ENCODE peak calls at places on chromosomes 11 and 22, in ten cellular contexts. X is stomach, Q is thoracic aorta, W is Caco-2, R is heart left ventricle, J is neural progenitor cell, G is IMR-90, U is endodermal cell, N is aorta, C is MM.1S. L is an unnamed sample. For H3K36me3 and H3K4me1, the result is how much of the 10 kb centered on the place peaks cover.

GRCh38 chr11:117595440-117595839 is 201.6 kb downstream of the DSCAML1 start:
- DNase-seq in X (no peak), Q (no peak), W (no peak), R (no peak), J (no peak), G (no peak), U (no peak), N (no peak), C (no peak), L (no peak)

GRCh38 chr11:33773399-33774355 is 643 bp downstream of the FBXO3 start:
- DNase-seq in X (no peak), Q (no peak), W (no peak), R (no peak), J (peak), G (peak), U (peak), N (no peak), C (peak), L (no peak)

GRCh38 chr11:120239713-120240640 is at the start of gene POU2F3:
- DNase-seq in X (peak), Q (no peak), W (no peak), R (no peak), J (peak), G (no peak), U (peak), N (no peak), C (no peak), L (no peak)

GRCh38 chr11:128859563-128860441 is 7.3 kb downstream of the KCNJ1 start:
- DNase-seq in X (peak), Q (peak), W (peak), R (peak), J (peak), G (peak), U (peak), N (peak), C (peak), L (peak)

GRCh38 chr22:43481528-43482309 is 69.9 kb downstream of the MPPED1 start:
- DNase-seq in X (peak), Q (no peak), W (no peak), R (no peak), J (peak), G (no peak), U (peak), N (peak), C (no peak), L (no peak)

GRCh38 chr11:115266066-115266465 is 238.1 kb downstream of the CADM1 start:
- DNase-seq in X (no peak), Q (no peak), W (no peak), R (no peak), J (no peak), G (no peak), U (no peak), N (no peak), C (no peak), L (no peak)

GRCh38 chr11:942853-943252 is 17.2 kb downstream of the AP2A2 start:
- DNase-seq in X (no peak), Q (no peak), W (no peak), R (peak), J (peak), G (peak), U (no peak), N (no peak), C (no peak), L (no peak)

GRCh38 chr11:15826826-15827225 is 529.5 kb downstream of the SOX6 start:
- DNase-seq in X (no peak), Q (no peak), W (peak), R (peak), J (peak), G (no peak), U (peak), N (peak), C (peak), L (peak)

GRCh38 chr11:196786-197731 is 4.2 kb downstream of the SCGB1C1 start:
- DNase-seq in X (peak), Q (no peak), W (peak), R (peak), J (no peak), G (no peak), U (peak), N (peak), C (no peak), L (no peak)

GRCh38 chr22:23180893-23181762 is 819 bp downstream of the BCR start:
- DNase-seq in X (no peak), Q (no peak), W (no peak), R (peak), J (peak), G (no peak), U (peak), N (peak), C (peak), L (peak)

GRCh38 chr11:36098046-36098445 is 154.2 kb downstream of the LDLRAD3 start:
- DNase-seq in X (no peak), Q (no peak), W (no peak), R (peak), J (no peak), G (no peak), U (peak), N (peak), C (no peak), L (no peak)

GRCh38 chr11:36097219-36097650 is 153.4 kb downstream of the LDLRAD3 start:
- DNase-seq in X (no peak), Q (no peak), W (no peak), R (no peak), J (no peak), G (no peak), U (peak), N (no peak), C (no peak), L (no peak)

GRCh38 chr11:36095716-36096115 is 151.9 kb downstream of the LDLRAD3 start:
- DNase-seq in X (no peak), Q (no peak), W (no peak), R (no peak), J (no peak), G (no peak), U (peak), N (no peak), C (no peak), L (no peak)

GRCh38 chr11:36101466-36101865 is 157.6 kb downstream of the LDLRAD3 start:
- DNase-seq in X (no peak), Q (no peak), W (no peak), R (no peak), J (no peak), G (no peak), U (no peak), N (no peak), C (no peak), L (no peak)

DNA sequence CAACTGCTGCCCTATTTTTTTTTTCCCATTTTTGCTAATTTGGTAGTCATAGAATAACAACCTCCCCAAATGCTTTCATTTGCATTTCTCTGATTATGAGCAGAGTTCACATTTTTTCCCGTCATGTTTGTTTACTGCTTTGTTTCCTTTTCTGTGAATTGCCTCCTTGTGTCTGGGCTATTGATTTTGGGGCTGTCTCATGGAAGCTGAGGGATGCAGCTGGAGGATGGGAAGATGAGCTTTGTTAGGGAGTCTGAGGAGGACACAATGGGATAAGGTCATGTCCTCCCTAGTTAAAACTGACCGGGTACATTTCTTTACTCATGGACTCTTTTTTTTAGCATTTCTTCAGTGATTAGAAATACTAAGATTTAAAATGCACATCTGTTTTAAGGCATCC is 155.1 kb downstream of the LDLRAD3 start:
- DNase-seq in X (no peak), Q (no peak), W (no peak), R (no peak), J (no peak), G (no peak), U (peak), N (no peak), C (no peak), L (no peak)
- H3K36me3 ChIP-seq in X (under half), Q (under half), W (under half), R (under half), J (under half), G (under half), U (under half), N (under half), C (under half), L (under half)

DNA sequence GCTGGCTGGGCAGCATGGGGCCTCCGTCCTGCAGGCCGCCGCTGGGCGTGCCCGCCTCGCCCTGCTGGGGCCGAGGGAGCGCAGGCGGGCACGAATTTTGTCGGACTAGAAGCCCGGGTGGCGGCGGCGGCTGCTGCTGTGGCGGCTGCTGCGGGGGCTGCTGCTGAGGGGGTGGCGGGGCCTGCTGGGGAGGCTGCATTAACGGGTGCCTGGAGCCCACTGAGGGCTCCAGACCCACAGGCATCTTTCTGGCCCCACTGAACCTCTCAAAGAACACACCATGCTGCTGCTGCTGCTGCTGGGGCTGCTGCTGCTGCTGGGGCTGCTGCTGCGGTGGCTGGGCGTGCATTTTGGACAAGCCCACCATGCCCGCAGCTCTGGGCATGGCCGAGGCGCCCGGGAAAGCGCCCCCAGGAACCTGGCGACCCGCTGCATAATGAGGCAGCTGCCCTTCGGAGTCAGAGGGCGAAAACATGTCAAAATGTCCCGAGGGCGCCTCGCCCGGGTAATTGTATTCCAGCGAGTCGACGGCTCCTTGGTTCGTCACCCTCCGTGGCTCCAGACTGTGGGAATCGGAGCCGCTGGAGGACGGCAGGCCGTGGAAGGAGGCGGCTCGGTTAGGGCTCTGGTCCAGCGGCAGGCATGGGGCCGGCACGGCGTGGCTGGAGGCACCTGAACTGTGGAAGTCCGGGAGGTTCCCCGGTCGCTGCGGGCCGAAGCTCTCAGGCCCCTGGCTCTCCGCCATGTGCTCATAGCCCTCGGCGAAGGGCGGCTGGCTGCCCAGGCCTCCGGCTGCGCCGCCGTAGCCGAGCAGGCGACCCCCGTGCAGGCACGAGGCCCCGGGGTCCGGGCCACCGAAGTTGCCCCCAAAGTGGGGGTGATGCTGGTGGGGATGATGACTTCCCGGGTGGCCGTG is 2.0 kb downstream of the MN1 start:
- DNase-seq in X (peak), Q (no peak), W (no peak), R (peak), J (peak), G (no peak), U (peak), N (peak), C (no peak), L (peak)
- H3K4me3 ChIP-seq in X (peak), Q (peak), W (no peak), R (peak), J (peak), G (peak), U (peak), N (peak), C (no peak), L (peak)

GRCh38 chr22:21564411-21564810 is 3.1 kb upstream of the UBE2L3 start:
- DNase-seq in X (no peak), Q (no peak), W (no peak), R (no peak), J (no peak), G (no peak), U (no peak), N (peak), C (no peak), L (no peak)

GRCh38 chr22:21569459-21570161 is 2.1 kb downstream of the UBE2L3 start:
- DNase-seq in X (no peak), Q (no peak), W (no peak), R (no peak), J (peak), G (no peak), U (no peak), N (no peak), C (no peak), L (no peak)

GRCh38 chr22:21568207-21569075 is 927 bp downstream of the UBE2L3 start:
- DNase-seq in X (no peak), Q (no peak), W (no peak), R (no peak), J (peak), G (peak), U (peak), N (peak), C (peak), L (no peak)

GRCh38 chr22:21570398-21570797 is 2.9 kb downstream of the UBE2L3 start:
- DNase-seq in X (no peak), Q (no peak), W (no peak), R (no peak), J (no peak), G (no peak), U (no peak), N (no peak), C (no peak), L (no peak)

GRCh38 chr22:21567456-21568206 is at the start of gene UBE2L3:
- DNase-seq in X (peak), Q (peak), W (peak), R (peak), J (peak), G (peak), U (peak), N (peak), C (peak), L (peak)
- H3K4me1 ChIP-seq in X (under half), Q (under half), W (under half), R (under half), J (under half), G (under half), U (under half), N (under half), C (under half), L (under half)

DNA sequence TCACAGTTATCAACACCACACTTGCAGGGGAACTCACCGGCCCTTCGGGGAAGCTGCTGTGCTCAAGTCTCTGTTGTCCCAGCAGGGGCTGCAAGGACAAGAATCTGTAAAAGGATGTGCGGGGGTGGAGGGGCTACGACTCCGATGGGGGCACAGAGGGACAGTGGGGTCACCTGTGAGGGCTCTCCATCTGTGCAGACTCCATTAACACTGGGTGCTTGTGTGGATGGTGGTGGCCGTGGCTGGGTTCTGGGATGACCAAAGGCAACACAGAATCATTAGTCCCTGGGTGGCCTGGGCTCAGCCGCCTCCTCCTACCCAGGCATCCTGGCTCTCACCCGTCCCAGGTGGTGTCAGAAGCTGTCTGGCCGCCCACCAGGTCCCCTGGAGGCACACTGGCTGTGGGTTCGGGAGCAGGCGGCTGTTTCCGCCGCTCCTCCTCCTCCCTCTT is 10.2 kb upstream of the RBM4B start:
- DNase-seq in X (no peak), Q (no peak), W (no peak), R (no peak), J (no peak), G (no peak), U (no peak), N (peak), C (no peak), L (no peak)
- H3K36me3 ChIP-seq in X (under half), Q (under half), W (under half), R (under half), J (under half), G (under half), U (under half), N (under half), C (under half), L (under half)

GRCh38 chr11:73379189-73379880 is 3.1 kb downstream of the RELT start:
- DNase-seq in X (peak), Q (no peak), W (no peak), R (no peak), J (no peak), G (no peak), U (no peak), N (no peak), C (no peak), L (no peak)
- H3K4me3 ChIP-seq in X (no peak), Q (no peak), W (no peak), R (no peak), J (no peak), G (no peak), U (no peak), N (no peak), C (no peak), L (no peak)

GRCh38 chr22:36886016-36886415 is 25.2 kb downstream of the NCF4 start:
- DNase-seq in X (no peak), Q (no peak), W (no peak), R (no peak), J (no peak), G (no peak), U (no peak), N (no peak), C (no peak), L (no peak)

GRCh38 chr22:36891646-36892045 is 21.8 kb upstream of the CSF2RB start:
- DNase-seq in X (no peak), Q (no peak), W (no peak), R (no peak), J (no peak), G (no peak), U (no peak), N (no peak), C (no peak), L (no peak)

GRCh38 chr22:36884314-36885158 is 23.7 kb downstream of the NCF4 start:
- DNase-seq in X (no peak), Q (no peak), W (no peak), R (no peak), J (no peak), G (no peak), U (no peak), N (no peak), C (no peak), L (no peak)

GRCh38 chr22:36885474-36885873 is 24.7 kb downstream of the NCF4 start:
- DNase-seq in X (no peak), Q (no peak), W (no peak), R (no peak), J (no peak), G (no peak), U (peak), N (no peak), C (no peak), L (no peak)

DNA sequence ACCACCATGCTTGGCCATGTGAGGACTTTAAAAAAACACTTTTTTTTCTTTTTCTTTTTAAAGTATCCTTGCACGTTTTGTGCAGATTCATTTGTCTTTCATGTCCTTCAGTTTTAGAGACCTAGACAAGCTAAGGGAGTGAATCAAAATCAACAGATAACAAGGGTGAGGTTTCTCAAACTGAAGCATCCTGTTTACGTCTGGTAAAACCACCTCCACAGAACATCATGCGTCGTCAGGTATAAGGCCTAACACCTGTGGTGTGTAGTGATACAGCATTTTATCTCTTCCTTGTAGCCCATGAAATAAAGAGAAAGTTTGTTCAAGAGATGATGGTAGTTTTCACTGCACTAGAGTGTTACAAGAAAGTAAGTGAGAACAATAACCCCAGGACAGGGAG is 26.3 kb upstream of the CSF2RB start:
- DNase-seq in X (no peak), Q (no peak), W (no peak), R (no peak), J (no peak), G (no peak), U (no peak), N (no peak), C (no peak), L (no peak)
- H3K4me1 ChIP-seq in X (under half), Q (under half), W (under half), R (under half), J (under half), G (under half), U (under half), N (under half), C (under half), L (under half)

L was measured in right lobe of liver.